ENCODE peak calls at places on chromosomes 3 and 15, in four cellular contexts. One of them, this sample, is unnamed.

GRCh38 chr15:64636541-64636940 is 138.8 kb downstream of the RBPMS2 start:
- DNase-seq in NCI-H226: peak
- DNase-seq in Ammon's horn: no peak
- DNase-seq in epithelial cell of prostate: no peak
- DNase-seq in this sample: no peak

GRCh38 chr3:174855002-174855401 is 4.1 kb upstream of the NAALADL2 start:
- DNase-seq in NCI-H226: no peak
- DNase-seq in Ammon's horn: no peak
- DNase-seq in epithelial cell of prostate: no peak
- DNase-seq in this sample: no peak

GRCh38 chr15:55289011-55289572 is 521 bp downstream of the RAB27A start:
- DNase-seq in NCI-H226: no peak
- DNase-seq in Ammon's horn: no peak
- DNase-seq in epithelial cell of prostate: no peak
- DNase-seq in this sample: no peak

GRCh38 chr3:50624634-50625033 is 7.7 kb downstream of the MAPKAPK3 start:
- DNase-seq in NCI-H226: peak
- DNase-seq in Ammon's horn: no peak
- DNase-seq in epithelial cell of prostate: no peak
- DNase-seq in this sample: peak

GRCh38 chr3:149291178-149291577 is 42.3 kb downstream of the TM4SF18 start:
- DNase-seq in NCI-H226: no peak
- DNase-seq in Ammon's horn: no peak
- DNase-seq in epithelial cell of prostate: no peak
- DNase-seq in this sample: no peak

GRCh38 chr3:46349484-46350261 is 4.2 kb upstream of the CCR2 start:
- DNase-seq in NCI-H226: no peak
- DNase-seq in Ammon's horn: no peak
- DNase-seq in epithelial cell of prostate: no peak
- DNase-seq in this sample: no peak

GRCh38 chr15:72591361-72591760 is 63.1 kb upstream of the GOLGA6B start:
- DNase-seq in NCI-H226: peak
- DNase-seq in Ammon's horn: no peak
- DNase-seq in epithelial cell of prostate: no peak
- DNase-seq in this sample: no peak

GRCh38 chr3:5428607-5429516 is 241.4 kb downstream of the EDEM1 start:
- DNase-seq in NCI-H226: no peak
- DNase-seq in Ammon's horn: no peak
- DNase-seq in epithelial cell of prostate: peak
- DNase-seq in this sample: peak

GRCh38 chr3:123397921-123398785 is 50.7 kb downstream of the ADCY5 start:
- DNase-seq in NCI-H226: no peak
- DNase-seq in Ammon's horn: no peak
- DNase-seq in epithelial cell of prostate: no peak
- DNase-seq in this sample: no peak

GRCh38 chr15:82599862-82600261 is 47.3 kb downstream of the CPEB1 start:
- DNase-seq in NCI-H226: no peak
- DNase-seq in Ammon's horn: no peak
- DNase-seq in epithelial cell of prostate: no peak
- DNase-seq in this sample: no peak

GRCh38 chr15:78241017-78241416 is 6.7 kb upstream of the ACSBG1 start:
- DNase-seq in NCI-H226: peak
- DNase-seq in Ammon's horn: peak
- DNase-seq in epithelial cell of prostate: no peak
- DNase-seq in this sample: no peak

GRCh38 chr3:49661281-49661680 is 12.9 kb upstream of the APEH start:
- DNase-seq in NCI-H226: no peak
- DNase-seq in Ammon's horn: no peak
- DNase-seq in epithelial cell of prostate: no peak
- DNase-seq in this sample: no peak

GRCh38 chr3:67646586-67647234 is 7.7 kb downstream of the SUCLG2 start:
- DNase-seq in NCI-H226: peak
- DNase-seq in Ammon's horn: no peak
- DNase-seq in epithelial cell of prostate: no peak
- DNase-seq in this sample: no peak

GRCh38 chr15:101327147-101327740 is 32.2 kb upstream of the SNRPA1 start:
- DNase-seq in NCI-H226: no peak
- DNase-seq in Ammon's horn: no peak
- DNase-seq in epithelial cell of prostate: no peak
- DNase-seq in this sample: no peak

GRCh38 chr15:95174880-95175279 is 943.5 kb downstream of the MCTP2 start:
- DNase-seq in NCI-H226: no peak
- DNase-seq in Ammon's horn: no peak
- DNase-seq in epithelial cell of prostate: no peak
- DNase-seq in this sample: no peak

GRCh38 chr3:172675371-172676193 is 35.3 kb downstream of the NCEH1 start:
- DNase-seq in NCI-H226: peak
- DNase-seq in Ammon's horn: peak
- DNase-seq in epithelial cell of prostate: no peak
- DNase-seq in this sample: peak

GRCh38 chr3:49937081-49937480 is 2.9 kb upstream of the RBM6 start:
- DNase-seq in NCI-H226: no peak
- DNase-seq in Ammon's horn: no peak
- DNase-seq in epithelial cell of prostate: no peak
- DNase-seq in this sample: no peak

GRCh38 chr3:72658466-72659100 is 189.7 kb downstream of the SHQ1 start:
- DNase-seq in NCI-H226: no peak
- DNase-seq in Ammon's horn: no peak
- DNase-seq in epithelial cell of prostate: no peak
- DNase-seq in this sample: peak

GRCh38 chr3:138114431-138114918 is 933 bp downstream of the DZIP1L start:
- DNase-seq in NCI-H226: peak
- DNase-seq in Ammon's horn: peak
- DNase-seq in epithelial cell of prostate: no peak
- DNase-seq in this sample: no peak

GRCh38 chr3:55721716-55722484 is 234.8 kb upstream of the WNT5A start:
- DNase-seq in NCI-H226: peak
- DNase-seq in Ammon's horn: no peak
- DNase-seq in epithelial cell of prostate: no peak
- DNase-seq in this sample: no peak

GRCh38 chr15:77035999-77036471 is 34.9 kb downstream of the TSPAN3 start:
- DNase-seq in NCI-H226: no peak
- DNase-seq in Ammon's horn: no peak
- DNase-seq in epithelial cell of prostate: no peak
- DNase-seq in this sample: peak

GRCh38 chr3:30553641-30554316 is 52.6 kb upstream of the TGFBR2 start:
- DNase-seq in NCI-H226: peak
- DNase-seq in Ammon's horn: no peak
- DNase-seq in epithelial cell of prostate: no peak
- DNase-seq in this sample: no peak